ENCODE peak calls at places on chromosomes 12 and 14, in nine cellular contexts. T is cardiac muscle cell; V is T follicular helper cell; U is EL; J is stimulated activated CD8-positive, alpha-beta memory T cell treated with anti-CD3 and anti-CD28 coated beads, Interleukin-2, amount 100 ng/mL, for 48 hours; G is fibroblast of the aortic adventitia; N is NCI-H1092; A is activated T-cell treated with anti-CD3 and anti-CD28 coated beads, Interleukin-2, amount 50 U/mL, for 4 hours; L is pulmonary artery endothelial cell. R is an unnamed sample.
A peak's percentile ranks its signal among the peaks of the same experiment; 100 is the strongest.

GRCh38 chr14:90060965-90061848 is 587 bp upstream of the KCNK13 start:
- DNase-seq in T (peak; percentile 30), V (no peak), U (no peak), J (no peak), G (no peak), N (no peak), A (no peak), L (no peak), R (no peak)

GRCh38 chr12:49968431-49968830 is 4.3 kb upstream of the AQP6 start:
- DNase-seq in T (no peak), V (no peak), U (no peak), J (no peak), G (no peak), N (no peak), A (no peak), L (no peak), R (no peak)

GRCh38 chr12:118404876-118405521 is 28.6 kb downstream of the SUDS3 start:
- DNase-seq in T (peak; percentile 76), V (peak; percentile 11), U (peak; percentile 71), J (peak; percentile 30), G (peak; percentile 72), N (peak; percentile 15), A (peak; percentile 37), L (peak; percentile 19), R (peak; percentile 18)

GRCh38 chr12:85627584-85627983 is 208.6 kb downstream of the RASSF9 start:
- DNase-seq in T (no peak), V (no peak), U (peak; percentile 80), J (no peak), G (peak; percentile 75), N (no peak), A (no peak), L (no peak), R (peak; percentile 54)

GRCh38 chr12:31944299-31944698 is 14.9 kb upstream of the RESF1 start:
- DNase-seq in T (no peak), V (no peak), U (no peak), J (no peak), G (no peak), N (no peak), A (no peak), L (no peak), R (no peak)

GRCh38 chr12:50309950-50310349 is 26.6 kb upstream of the LIMA1 start:
- DNase-seq in T (no peak), V (no peak), U (no peak), J (no peak), G (no peak), N (no peak), A (no peak), L (no peak), R (no peak)

GRCh38 chr14:65360144-65360784 is 52.3 kb upstream of the FUT8 start:
- DNase-seq in T (no peak), V (no peak), U (no peak), J (no peak), G (peak; percentile 71), N (no peak), A (no peak), L (no peak), R (peak; percentile 11)

GRCh38 chr14:85867450-85867849 is 337.5 kb downstream of the FLRT2 start:
- DNase-seq in T (no peak), V (no peak), U (no peak), J (no peak), G (no peak), N (no peak), A (no peak), L (no peak), R (no peak)

GRCh38 chr12:9867531-9867930 is 1.6 kb downstream of the CLEC2B start:
- DNase-seq in T (no peak), V (no peak), U (no peak), J (no peak), G (peak; percentile 5), N (no peak), A (no peak), L (no peak), R (no peak)

GRCh38 chr14:99273724-99274345 is 1.8 kb upstream of the BCL11B start:
- DNase-seq in T (no peak), V (no peak), U (peak; percentile 11), J (peak; percentile 61), G (no peak), N (no peak), A (no peak), L (no peak), R (no peak)

R was measured in NCI-H226.